ENCODE peak calls at places on chromosomes 2 and 18, in four cellular contexts. Q, O, J and E are unnamed samples.

GRCh38 chr18:39909706-39910105 is 2045.3 kb upstream of the PIK3C3 start:
- DNase-seq in J (no peak), Q (no peak), O (no peak), E (no peak)

GRCh38 chr18:51020536-51020935 is 9.5 kb upstream of the SMAD4 start:
- DNase-seq in Q (no peak), O (no peak), J (no peak), E (no peak)

GRCh38 chr18:50986360-50987087 is 18.7 kb downstream of the ELAC1 start:
- DNase-seq in J (no peak), Q (no peak), O (no peak), E (no peak)

GRCh38 chr2:233714164-233714563 is 1.5 kb downstream of the UGT1A5 start:
- DNase-seq in O (no peak), J (no peak), Q (no peak), E (no peak)

GRCh38 chr2:133606616-133607015 is 38.4 kb upstream of the NCKAP5 start:
- DNase-seq in O (no peak), J (no peak), Q (no peak), E (no peak)

GRCh38 chr2:17373736-17374135 is 144.5 kb downstream of the RAD51AP2 start:
- DNase-seq in Q (peak; percentile 11), J (no peak), O (no peak), E (no peak)

GRCh38 chr2:195575021-195575420 is 82.0 kb upstream of the SLC39A10 start:
- DNase-seq in Q (no peak), J (no peak), O (no peak), E (no peak)

GRCh38 chr2:235390108-235390815 is 103.6 kb upstream of the AGAP1 start:
- DNase-seq in Q (peak; percentile 26), J (no peak), O (no peak), E (no peak)

GRCh38 chr2:163187995-163188655 is 349.6 kb upstream of the KCNH7 start:
- DNase-seq in Q (no peak), J (no peak), O (peak; percentile 15), E (no peak)

GRCh38 chr2:56121995-56122394 is 61.8 kb upstream of the CCDC85A start:
- DNase-seq in J (no peak), O (no peak), Q (no peak), E (no peak)

GRCh38 chr2:134818321-134818720 is 20.1 kb upstream of the ACMSD start:
- DNase-seq in Q (no peak), J (no peak), O (no peak), E (no peak)

GRCh38 chr2:42142476-42143184 is 26.5 kb upstream of the EML4 start:
- DNase-seq in J (no peak), O (peak; percentile 60), Q (no peak), E (no peak)

GRCh38 chr2:222810044-222810443 is 50.8 kb upstream of the ACSL3 start:
- DNase-seq in Q (no peak), J (no peak), O (no peak), E (no peak)

GRCh38 chr2:159982270-159982669 is 80.1 kb downstream of the PLA2R1 start:
- DNase-seq in J (no peak), Q (no peak), O (no peak), E (no peak)

GRCh38 chr2:189008555-189009312 is 34.6 kb downstream of the COL3A1 start:
- DNase-seq in J (no peak), Q (no peak), O (no peak), E (no peak)

GRCh38 chr2:11367170-11367569 is 22.7 kb upstream of the ROCK2 start:
- DNase-seq in Q (no peak), O (no peak), J (no peak), E (no peak)

GRCh38 chr2:127418300-127419111 is at the start of gene PROC:
- DNase-seq in Q (no peak), O (no peak), J (no peak), E (no peak)

GRCh38 chr2:223641062-223641461 is 38.9 kb upstream of the SCG2 start:
- DNase-seq in J (no peak), Q (peak; percentile 4), O (peak; percentile 50), E (peak; percentile 76)

GRCh38 chr2:235004289-235004903 is 52.6 kb downstream of the SH3BP4 start:
- DNase-seq in O (no peak), J (no peak), Q (no peak), E (no peak)

GRCh38 chr2:15729709-15730544 is 138.3 kb downstream of the DDX1 start:
- DNase-seq in J (no peak), O (no peak), Q (no peak), E (no peak)

GRCh38 chr2:234565201-234565600 is 68.3 kb upstream of the ARL4C start:
- DNase-seq in J (no peak), O (no peak), Q (no peak), E (no peak)

GRCh38 chr18:38077219-38077618 is 511.6 kb upstream of the CELF4 start:
- DNase-seq in Q (no peak), O (no peak), J (no peak), E (no peak)

GRCh38 chr2:233399306-233400225 is 45.3 kb downstream of the DGKD start:
- DNase-seq in O (peak; percentile 35), Q (no peak), J (no peak), E (no peak)

GRCh38 chr2:166419616-166419934 is 43.8 kb upstream of the SCN9A start:
- DNase-seq in O (peak; percentile 64), J (no peak), Q (peak; percentile 21), E (peak; percentile 35)

GRCh38 chr2:70241338-70241737 is 7.1 kb downstream of the TIA1 start:
- DNase-seq in Q (no peak), O (peak; percentile 43), J (no peak), E (no peak)